ENCODE peak calls at places on chromosome 19, in nine cellular contexts. V, J, F, K, T, R, Q, E and H are unnamed samples. For H3K4me1, the result is how much of the 10 kb centered on the place peaks cover.

GRCh38 chr19:38263696-38264485 is 482 bp upstream of the SPINT2 start:
- DNase-seq in V (no peak), J (peak), F (no peak), K (peak), T (peak), R (peak), Q (peak), E (peak), H (peak)

GRCh38 chr19:4697304-4697703 is 26.3 kb downstream of the DPP9 start:
- DNase-seq in V (no peak), J (peak), F (no peak), K (no peak), T (no peak), R (no peak), Q (no peak), E (no peak), H (no peak)

GRCh38 chr19:3852614-3853254 is 16.1 kb downstream of the ZFR2 start:
- DNase-seq in V (no peak), J (no peak), F (no peak), K (no peak), T (no peak), R (no peak), Q (peak), E (no peak), H (no peak)

GRCh38 chr19:3914199-3914598 is 18.7 kb upstream of the NMRK2 start:
- DNase-seq in V (no peak), J (no peak), F (no peak), K (no peak), T (no peak), R (no peak), Q (no peak), E (no peak), H (no peak)

GRCh38 chr19:7109678-7110289 is 40.3 kb downstream of the ZNF557 start:
- DNase-seq in V (no peak), J (no peak), F (no peak), K (no peak), T (no peak), R (no peak), Q (no peak), E (no peak), H (no peak)

GRCh38 chr19:54470276-54470887 is 2.7 kb downstream of the CDC42EP5 start:
- DNase-seq in V (no peak), J (no peak), F (no peak), K (no peak), T (no peak), R (peak), Q (no peak), E (no peak), H (no peak)

GRCh38 chr19:588093-588742 is 1.5 kb upstream of the HCN2 start:
- DNase-seq in V (peak), J (no peak), F (no peak), K (peak), T (peak), R (peak), Q (peak), E (no peak), H (peak)

GRCh38 chr19:50333235-50333736 is 4.1 kb upstream of the KCNC3 start:
- DNase-seq in V (peak), J (peak), F (peak), K (peak), T (peak), R (peak), Q (peak), E (peak), H (peak)

GRCh38 chr19:33094504-33095067 is 13.6 kb downstream of the GPATCH1 start:
- DNase-seq in V (no peak), J (no peak), F (no peak), K (no peak), T (no peak), R (no peak), Q (peak), E (no peak), H (no peak)

GRCh38 chr19:44282846-44283245 is 22.0 kb downstream of the ZNF235 start:
- DNase-seq in V (no peak), J (no peak), F (no peak), K (no peak), T (no peak), R (no peak), Q (no peak), E (no peak), H (no peak)

GRCh38 chr19:38701455-38702063 is 42.7 kb downstream of the CAPN12 start:
- DNase-seq in V (no peak), J (no peak), F (peak), K (peak), T (no peak), R (peak), Q (peak), E (no peak), H (peak)

GRCh38 chr19:42086770-42087550 is 11.0 kb downstream of the ZNF574 start:
- DNase-seq in V (no peak), J (no peak), F (no peak), K (no peak), T (no peak), R (no peak), Q (no peak), E (no peak), H (no peak)

GRCh38 chr19:4730740-4731171 is 7.1 kb upstream of the DPP9 start:
- DNase-seq in V (peak), J (no peak), F (no peak), K (no peak), T (no peak), R (no peak), Q (peak), E (no peak), H (peak)

GRCh38 chr19:2302319-2303208 is 5.4 kb downstream of the LINGO3 start:
- DNase-seq in V (peak), J (peak), F (no peak), K (no peak), T (no peak), R (peak), Q (no peak), E (no peak), H (peak)

GRCh38 chr19:44894946-44895345 is 3.9 kb downstream of the TOMM40 start:
- DNase-seq in V (no peak), J (no peak), F (no peak), K (no peak), T (no peak), R (peak), Q (no peak), E (no peak), H (no peak)

GRCh38 chr19:12720851-12721655 is 2.7 kb downstream of the TNPO2 start:
- DNase-seq in V (peak), J (peak), F (no peak), K (peak), T (no peak), R (peak), Q (peak), E (no peak), H (peak)

GRCh38 chr19:55206664-55207500 is 2.4 kb downstream of the PTPRH start:
- DNase-seq in V (peak), J (peak), F (peak), K (peak), T (peak), R (peak), Q (peak), E (no peak), H (peak)

GRCh38 chr19:56538761-56539263 is at the start of gene ZFP28:
- DNase-seq in V (peak), J (peak), F (peak), K (peak), T (peak), R (no peak), Q (peak), E (peak), H (peak)

GRCh38 chr19:50728084-50728737 is 5.0 kb downstream of the CLEC11A start:
- DNase-seq in V (peak), J (peak), F (peak), K (peak), T (peak), R (peak), Q (peak), E (no peak), H (peak)

GRCh38 chr19:13149628-13150186 is 468 bp downstream of the STX10 start:
- DNase-seq in V (peak), J (peak), F (no peak), K (peak), T (peak), R (peak), Q (no peak), E (no peak), H (peak)

GRCh38 chr19:29002336-29002735 is 210.6 kb downstream of the UQCRFS1 start:
- DNase-seq in V (no peak), J (no peak), F (no peak), K (no peak), T (no peak), R (no peak), Q (no peak), E (no peak), H (no peak)

GRCh38 chr19:16027528-16027927 is 48.8 kb upstream of the TPM4 start:
- DNase-seq in V (no peak), J (no peak), F (no peak), K (no peak), T (no peak), R (peak), Q (no peak), E (no peak), H (no peak)

GRCh38 chr19:41564515-41565383 is 11.2 kb upstream of the CEACAM21 start:
- DNase-seq in V (no peak), J (no peak), F (no peak), K (no peak), T (peak), R (no peak), Q (no peak), E (no peak), H (peak)

GRCh38 chr19:13031917-13032623 is 36.8 kb downstream of the NFIX start:
- DNase-seq in V (no peak), J (peak), F (no peak), K (peak), T (no peak), R (no peak), Q (no peak), E (no peak), H (no peak)

GRCh38 chr19:52522555-52522954 is 4.9 kb upstream of the ZNF808 start:
- DNase-seq in V (no peak), J (no peak), F (no peak), K (no peak), T (no peak), R (no peak), Q (no peak), E (no peak), H (no peak)

GRCh38 chr19:11304936-11305335 is 9.0 kb downstream of the TSPAN16 start:
- DNase-seq in V (no peak), J (no peak), F (no peak), K (no peak), T (no peak), R (no peak), Q (no peak), E (no peak), H (no peak)

GRCh38 chr19:58474291-58474996 is 1.7 kb upstream of the ZNF446 start:
- DNase-seq in V (no peak), J (no peak), F (no peak), K (no peak), T (no peak), R (no peak), Q (no peak), E (no peak), H (no peak)

GRCh38 chr19:5851302-5851701 is at the start of gene FUT3:
- DNase-seq in V (no peak), J (no peak), F (no peak), K (no peak), T (peak), R (no peak), Q (peak), E (no peak), H (no peak)

GRCh38 chr19:6423499-6424189 is 967 bp downstream of the KHSRP start:
- DNase-seq in V (no peak), J (no peak), F (no peak), K (peak), T (no peak), R (peak), Q (peak), E (no peak), H (peak)

GRCh38 chr19:17148130-17148529 is 67.0 kb upstream of the USE1 start:
- DNase-seq in V (no peak), J (no peak), F (no peak), K (no peak), T (no peak), R (no peak), Q (no peak), E (no peak), H (no peak)

GRCh38 chr19:7426986-7427385 is 61.8 kb downstream of the PEX11G start:
- DNase-seq in V (no peak), J (no peak), F (no peak), K (no peak), T (no peak), R (no peak), Q (no peak), E (no peak), H (no peak)

GRCh38 chr19:51651216-51651846 is 4.7 kb upstream of the SIGLEC14 start:
- DNase-seq in V (no peak), J (no peak), F (peak), K (no peak), T (peak), R (peak), Q (no peak), E (no peak), H (no peak)

GRCh38 chr19:1912760-1913505 is 7.7 kb downstream of the ADAT3 start:
- DNase-seq in V (no peak), J (no peak), F (no peak), K (no peak), T (no peak), R (no peak), Q (no peak), E (no peak), H (no peak)

GRCh38 chr19:42407085-42407815 is 17.2 kb upstream of the CNFN start:
- DNase-seq in V (no peak), J (peak), F (no peak), K (no peak), T (no peak), R (no peak), Q (no peak), E (no peak), H (peak)

GRCh38 chr19:6273701-6274601 is 5.8 kb downstream of the MLLT1 start:
- DNase-seq in V (peak), J (peak), F (peak), K (peak), T (peak), R (peak), Q (peak), E (peak), H (peak)

GRCh38 chr19:43028866-43029265 is 2.6 kb upstream of the PSG11 start:
- DNase-seq in V (no peak), J (no peak), F (no peak), K (no peak), T (no peak), R (no peak), Q (no peak), E (no peak), H (no peak)

GRCh38 chr19:8259922-8260247 is 48.3 kb downstream of the CD320 start:
- DNase-seq in V (no peak), J (peak), F (no peak), K (no peak), T (peak), R (no peak), Q (no peak), E (no peak), H (no peak)

GRCh38 chr19:6801397-6802086 is 29.0 kb downstream of the VAV1 start:
- DNase-seq in V (peak), J (peak), F (peak), K (peak), T (peak), R (peak), Q (peak), E (no peak), H (peak)

GRCh38 chr19:15631817-15632216 is 8.9 kb upstream of the CYP4F3 start:
- DNase-seq in V (no peak), J (no peak), F (no peak), K (no peak), T (no peak), R (peak), Q (no peak), E (no peak), H (no peak)

GRCh38 chr19:35444735-35445134 is 3.3 kb upstream of the FFAR2 start:
- DNase-seq in V (no peak), J (no peak), F (no peak), K (no peak), T (no peak), R (no peak), Q (no peak), E (no peak), H (no peak)

GRCh38 chr19:35449347-35450043 is 1.4 kb downstream of the FFAR2 start:
- DNase-seq in V (no peak), J (no peak), F (no peak), K (no peak), T (no peak), R (peak), Q (no peak), E (no peak), H (no peak)

GRCh38 chr19:35447870-35448492 is at the start of gene FFAR2:
- DNase-seq in V (no peak), J (no peak), F (no peak), K (no peak), T (no peak), R (no peak), Q (no peak), E (no peak), H (no peak)

GRCh38 chr19:35442091-35442490 is 6.0 kb upstream of the FFAR2 start:
- DNase-seq in V (no peak), J (peak), F (peak), K (no peak), T (peak), R (peak), Q (no peak), E (no peak), H (peak)

DNA sequence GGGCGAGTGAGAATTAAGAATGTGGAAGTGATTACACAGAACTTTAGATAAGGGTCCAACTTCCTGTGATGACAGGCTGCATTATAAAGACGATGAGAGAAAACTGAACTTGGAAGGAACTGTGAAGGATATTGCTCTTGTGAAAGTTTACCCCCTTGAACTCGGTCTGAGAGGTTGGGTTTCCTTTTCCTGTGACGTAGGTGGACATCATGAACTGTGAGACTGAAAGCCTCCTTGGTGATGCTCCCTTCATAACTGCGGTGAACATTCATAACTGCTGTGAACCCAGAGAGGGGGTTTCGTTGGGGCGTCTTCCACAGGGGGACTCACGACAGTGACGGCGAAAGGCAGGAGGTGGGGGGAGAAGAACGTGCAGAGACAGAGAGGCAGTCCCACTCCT is 1.9 kb upstream of the FFAR2 start:
- DNase-seq in V (no peak), J (no peak), F (no peak), K (no peak), T (no peak), R (no peak), Q (no peak), E (no peak), H (no peak)
- H3K4me1 ChIP-seq in V (under half), J (under half), F (under half), K (under half), T (under half), R (under half), Q (under half), E (under half), H (under half)

DNA sequence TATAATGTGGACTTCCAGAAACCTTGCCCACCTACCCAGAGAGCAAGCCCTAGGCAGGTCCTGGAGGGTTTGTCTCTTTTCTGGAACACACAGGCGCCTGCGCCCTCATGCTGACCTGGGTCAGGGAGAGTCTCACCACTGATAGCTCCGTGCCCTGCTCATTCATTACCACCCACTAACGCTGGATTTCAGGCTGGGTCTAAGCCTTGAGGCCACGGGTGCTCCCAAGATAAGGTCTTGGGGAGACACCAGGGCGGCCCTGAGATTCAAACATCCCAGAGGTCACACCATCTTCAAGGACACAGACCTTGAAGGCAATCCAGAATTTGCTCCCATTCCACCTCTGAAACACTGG is 5.1 kb downstream of the S1PR2 start:
- DNase-seq in V (peak), J (no peak), F (peak), K (no peak), T (no peak), R (no peak), Q (no peak), E (no peak), H (peak)
- H3K27ac ChIP-seq in V (peak), J (no peak), F (no peak), K (peak), T (peak), R (no peak), Q (peak), E (no peak), H (peak)

GRCh38 chr19:18659281-18660050 is 22.6 kb downstream of the KLHL26 start:
- DNase-seq in V (peak), J (peak), F (peak), K (no peak), T (no peak), R (peak), Q (no peak), E (no peak), H (peak)
- H3K4me1 ChIP-seq in V (half or more), J (under half), F (half or more), K (under half), T (under half), R (under half), Q (under half), E (under half), H (under half)

GRCh38 chr19:40397568-40397906 is 7.6 kb upstream of the HIPK4 start:
- DNase-seq in V (no peak), J (no peak), F (no peak), K (no peak), T (no peak), R (no peak), Q (no peak), E (no peak), H (no peak)
- H3K27ac ChIP-seq in V (no peak), J (no peak), F (no peak), K (no peak), T (no peak), R (no peak), Q (no peak), E (no peak), H (no peak)

DNA sequence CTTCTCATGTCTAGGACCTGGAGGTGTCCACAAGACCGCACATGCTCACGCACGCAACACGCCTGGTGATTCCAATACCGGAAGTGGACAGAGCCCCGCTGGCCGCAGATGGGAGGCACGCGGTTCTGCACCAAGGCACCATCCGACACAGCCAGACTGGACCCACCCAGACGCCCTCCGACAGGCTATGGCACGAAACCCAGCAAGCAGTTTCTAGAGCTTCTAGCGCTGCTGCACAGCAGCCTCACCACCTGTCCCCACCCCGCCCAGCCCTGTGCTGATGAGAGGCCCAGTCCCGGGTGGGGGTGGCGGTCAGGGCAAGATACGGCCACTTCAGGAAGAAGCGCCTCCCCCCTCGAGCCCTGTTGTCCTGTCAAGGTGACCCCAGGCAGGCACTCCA is 11.4 kb downstream of the LSM4 start:
- DNase-seq in V (no peak), J (no peak), F (no peak), K (no peak), T (no peak), R (no peak), Q (peak), E (no peak), H (peak)
- H3K4me1 ChIP-seq in V (under half), J (under half), F (under half), K (under half), T (under half), R (under half), Q (under half), E (under half), H (under half)

DNA sequence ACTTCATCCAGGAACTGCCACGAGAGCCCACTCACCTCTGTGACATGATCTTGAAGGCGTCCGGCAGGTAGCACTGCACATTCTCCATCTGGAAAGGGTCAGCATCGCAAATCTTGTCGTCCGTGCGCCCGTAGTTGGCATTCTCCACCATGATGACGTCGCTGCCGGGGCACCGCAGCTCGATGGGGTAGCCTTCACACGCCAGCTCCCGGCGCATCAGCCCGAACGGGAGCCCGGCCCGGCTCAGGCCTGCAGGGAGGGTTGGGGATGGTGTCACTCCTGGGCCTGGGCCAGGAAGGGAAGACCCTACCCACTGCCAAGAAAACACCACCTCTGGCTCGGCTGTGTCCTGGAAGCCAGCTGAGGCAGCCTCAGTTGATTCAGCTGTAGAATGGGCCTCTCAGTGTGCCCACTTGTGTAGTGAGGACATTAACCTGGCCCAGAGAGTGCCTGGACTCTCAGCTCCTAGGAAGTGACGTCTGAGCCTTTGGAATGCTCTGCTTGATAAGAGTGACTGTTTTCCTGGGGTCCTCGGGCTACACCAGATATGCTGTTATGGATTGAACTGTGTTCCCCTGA is 28.4 kb downstream of the ADGRL1 start:
- DNase-seq in V (no peak), J (no peak), F (no peak), K (no peak), T (no peak), R (no peak), Q (no peak), E (no peak), H (no peak)
- H3K27ac ChIP-seq in V (no peak), J (no peak), F (no peak), K (no peak), T (no peak), R (no peak), Q (no peak), E (no peak), H (no peak)

GRCh38 chr19:46954502-46955004 is 65.1 kb upstream of the NPAS1 start:
- DNase-seq in V (no peak), J (no peak), F (no peak), K (no peak), T (no peak), R (no peak), Q (no peak), E (no peak), H (no peak)
- H3K4me1 ChIP-seq in V (half or more), J (under half), F (half or more), K (under half), T (under half), R (under half), Q (under half), E (under half), H (under half)

GRCh38 chr19:47663435-47663910 is 49.7 kb upstream of the EHD2 start:
- DNase-seq in V (no peak), J (no peak), F (no peak), K (no peak), T (no peak), R (no peak), Q (no peak), E (no peak), H (no peak)
- H3K27ac ChIP-seq in V (peak), J (peak), F (peak), K (peak), T (peak), R (peak), Q (peak), E (peak), H (peak)